ENCODE peak calls at places on chromosome 9, in ten cellular contexts. V is posterior cingulate gyrus, U is GM12865, I is H54, Z is Panc1, P is HEK293T, J is pulmonary artery endothelial cell, X is ELR, E is HS-5, Q is A172. M is an unnamed sample.

GRCh38 chr9:95094002-95094401 is 223.5 kb downstream of the FANCC start:
- DNase-seq in V (peak), U (no peak), I (no peak), Z (no peak), P (no peak), J (no peak), X (no peak), E (no peak), Q (no peak), M (no peak)

GRCh38 chr9:127977877-127978647 is 2.7 kb downstream of the EEIG1 start:
- DNase-seq in V (no peak), U (peak), I (no peak), Z (no peak), P (no peak), J (no peak), X (peak), E (no peak), Q (peak), M (peak)

GRCh38 chr9:126690431-126691051 is 76.8 kb downstream of the LMX1B start:
- DNase-seq in V (peak), U (peak), I (peak), Z (no peak), P (peak), J (no peak), X (peak), E (no peak), Q (peak), M (no peak)

GRCh38 chr9:13174906-13175639 is 104.4 kb downstream of the MPDZ start:
- DNase-seq in V (no peak), U (no peak), I (no peak), Z (no peak), P (no peak), J (no peak), X (no peak), E (no peak), Q (no peak), M (no peak)

GRCh38 chr9:83167126-83167525 is 104.2 kb upstream of the RASEF start:
- DNase-seq in V (no peak), U (no peak), I (no peak), Z (no peak), P (no peak), J (no peak), X (no peak), E (no peak), Q (peak), M (no peak)

GRCh38 chr9:136494531-136495215 is 11.8 kb upstream of the SEC16A start:
- DNase-seq in V (no peak), U (no peak), I (no peak), Z (no peak), P (no peak), J (no peak), X (no peak), E (no peak), Q (no peak), M (peak)

GRCh38 chr9:87950765-87951488 is 23.4 kb downstream of the CDK20 start:
- DNase-seq in V (no peak), U (peak), I (peak), Z (peak), P (peak), J (no peak), X (peak), E (no peak), Q (peak), M (no peak)

GRCh38 chr9:129553277-129553676 is 67.6 kb downstream of the C9orf50 start:
- DNase-seq in V (peak), U (no peak), I (no peak), Z (no peak), P (no peak), J (no peak), X (no peak), E (no peak), Q (no peak), M (no peak)

GRCh38 chr9:12775963-12776774 is 1.3 kb downstream of the LURAP1L start:
- DNase-seq in V (peak), U (peak), I (peak), Z (no peak), P (peak), J (no peak), X (peak), E (peak), Q (peak), M (peak)

GRCh38 chr9:613771-614347 is 227.6 kb upstream of the DMRT1 start:
- DNase-seq in V (peak), U (peak), I (peak), Z (peak), P (peak), J (peak), X (peak), E (peak), Q (peak), M (peak)

GRCh38 chr9:13787234-13787833 is 507.8 kb upstream of the MPDZ start:
- DNase-seq in V (no peak), U (no peak), I (no peak), Z (no peak), P (no peak), J (no peak), X (no peak), E (no peak), Q (no peak), M (no peak)